ENCODE peak calls at places on chromosome X, in five cellular contexts. Q, D, R, P and S are unnamed samples.

GRCh38 chrX:131792356-131792749 is 230.7 kb upstream of the STK26 start:
- DNase-seq in Q (peak; percentile 84), D (no peak), R (peak; percentile 95), P (peak; percentile 95), S (peak; percentile 98)

GRCh38 chrX:11423362-11423818 is 130.2 kb downstream of the AMELX start:
- DNase-seq in Q (no peak), D (no peak), R (no peak), P (peak; percentile 20), S (peak; percentile 82)

GRCh38 chrX:10833299-10834169 is 213.1 kb upstream of the MID1 start:
- DNase-seq in Q (no peak), D (no peak), R (no peak), P (peak; percentile 33), S (peak; percentile 7)

GRCh38 chrX:1385251-1385794 is 6.6 kb downstream of the SLC25A6 start:
- DNase-seq in Q (no peak), D (no peak), R (no peak), P (peak; percentile 23), S (no peak)

GRCh38 chrX:128518508-128518907 is 466.3 kb upstream of the ACTRT1 start:
- DNase-seq in Q (no peak), D (no peak), R (peak; percentile 70), P (no peak), S (peak; percentile 29)

GRCh38 chrX:136204571-136204970 is 46.6 kb downstream of the MAP7D3 start:
- DNase-seq in Q (no peak), D (peak; percentile 3), R (no peak), P (no peak), S (peak; percentile 51)

GRCh38 chrX:9707306-9708015 is 58.2 kb downstream of the GPR143 start:
- DNase-seq in Q (no peak), D (no peak), R (no peak), P (no peak), S (no peak)

GRCh38 chrX:53435997-53436396 is 1.8 kb upstream of the HSD17B10 start:
- DNase-seq in Q (no peak), D (peak; percentile 62), R (peak; percentile 90), P (peak; percentile 75), S (peak; percentile 86)

GRCh38 chrX:15340867-15341266 is 5.5 kb upstream of the PIGA start:
- DNase-seq in Q (no peak), D (no peak), R (no peak), P (no peak), S (no peak)

GRCh38 chrX:119015407-119016242 is 41.2 kb downstream of the LONRF3 start:
- DNase-seq in Q (peak; percentile 4), D (peak; percentile 40), R (peak; percentile 92), P (peak; percentile 43), S (peak; percentile 97)

GRCh38 chrX:103066606-103067005 is 2.6 kb upstream of the BEX1 start:
- DNase-seq in Q (no peak), D (no peak), R (no peak), P (no peak), S (no peak)

GRCh38 chrX:17082831-17083230 is 136.4 kb downstream of the REPS2 start:
- DNase-seq in Q (no peak), D (no peak), R (peak; percentile 59), P (no peak), S (peak; percentile 45)

GRCh38 chrX:30659421-30659820 is 6.2 kb downstream of the GK start:
- DNase-seq in Q (no peak), D (no peak), R (no peak), P (no peak), S (peak; percentile 44)

GRCh38 chrX:110418857-110419249 is 60.2 kb downstream of the RTL9 start:
- DNase-seq in Q (no peak), D (no peak), R (no peak), P (no peak), S (no peak)

GRCh38 chrX:125744914-125745313 is 421.2 kb downstream of the DCAF12L2 start:
- DNase-seq in Q (no peak), D (no peak), R (peak; percentile 55), P (no peak), S (no peak)

GRCh38 chrX:51361251-51361650 is 28.6 kb downstream of the NUDT10 start:
- DNase-seq in Q (no peak), D (no peak), R (no peak), P (no peak), S (no peak)

GRCh38 chrX:10030570-10030969 is 63.4 kb downstream of the CLDN34 start:
- DNase-seq in Q (no peak), D (no peak), R (no peak), P (peak; percentile 24), S (no peak)

GRCh38 chrX:151488677-151489076 is 74.8 kb upstream of the PASD1 start:
- DNase-seq in Q (no peak), D (peak; percentile 3), R (peak; percentile 72), P (no peak), S (no peak)

GRCh38 chrX:10902001-10902400 is 209.1 kb upstream of the HCCS start:
- DNase-seq in Q (no peak), D (no peak), R (no peak), P (no peak), S (no peak)

GRCh38 chrX:18424482-18425198 is 768 bp upstream of the CDKL5 start:
- DNase-seq in Q (no peak), D (peak; percentile 10), R (peak; percentile 67), P (peak; percentile 22), S (peak; percentile 29)